ENCODE peak calls at places on chromosomes 16 and 17, in six cellular contexts. G, H, U, M, T and L are unnamed samples. For H3K36me3, the result is how much of the 10 kb centered on the place peaks cover.

GRCh38 chr17:21573961-21574610 is 118.2 kb upstream of the KCNJ18 start:
- DNase-seq in G (peak), H (peak), U (peak), M (peak), T (peak), L (peak)

GRCh38 chr17:49910094-49910857 is 58.7 kb upstream of the DLX4 start:
- DNase-seq in G (peak), H (no peak), U (no peak), M (peak), T (no peak), L (no peak)

GRCh38 chr17:17905036-17905320 is 67.2 kb downstream of the TOM1L2 start:
- DNase-seq in G (no peak), H (no peak), U (no peak), M (no peak), T (no peak), L (no peak)

GRCh38 chr17:16374129-16374528 is 6.8 kb upstream of the UBB start:
- DNase-seq in G (no peak), H (peak), U (no peak), M (no peak), T (no peak), L (no peak)

GRCh38 chr17:17557796-17558195 is 33.7 kb downstream of the PEMT start:
- DNase-seq in G (peak), H (no peak), U (no peak), M (peak), T (no peak), L (no peak)

GRCh38 chr16:55044366-55044975 is 113.8 kb downstream of the IRX5 start:
- DNase-seq in G (no peak), H (no peak), U (no peak), M (no peak), T (no peak), L (no peak)

GRCh38 chr17:82936768-82937171 is 96.9 kb upstream of the ZNF750 start:
- DNase-seq in G (peak), H (no peak), U (peak), M (no peak), T (no peak), L (no peak)

GRCh38 chr17:42683407-42684031 is 1.2 kb downstream of the CNTNAP1 start:
- DNase-seq in G (peak), H (peak), U (peak), M (peak), T (no peak), L (no peak)

GRCh38 chr17:3965123-3965800 is 1.0 kb upstream of the ATP2A3 start:
- DNase-seq in G (peak), H (no peak), U (no peak), M (peak), T (no peak), L (peak)

GRCh38 chr16:67675999-67676398 is 9.4 kb downstream of the C16orf86 start:
- DNase-seq in G (no peak), H (no peak), U (no peak), M (no peak), T (no peak), L (no peak)

GRCh38 chr17:67628580-67629013 is 89.1 kb upstream of the NOL11 start:
- DNase-seq in G (peak), H (no peak), U (no peak), M (peak), T (no peak), L (no peak)

GRCh38 chr17:14827394-14827793 is 437.7 kb downstream of the PMP22 start:
- DNase-seq in G (no peak), H (no peak), U (no peak), M (no peak), T (no peak), L (no peak)

GRCh38 chr16:58494981-58495860 is 4.7 kb upstream of the NDRG4 start:
- DNase-seq in G (peak), H (peak), U (peak), M (peak), T (peak), L (no peak)

GRCh38 chr17:53353919-53354351 is 468.8 kb upstream of the KIF2B start:
- DNase-seq in G (peak), H (no peak), U (no peak), M (peak), T (no peak), L (no peak)

GRCh38 chr16:88306860-88307545 is 75.8 kb upstream of the ZNF469 start:
- DNase-seq in G (no peak), H (peak), U (peak), M (peak), T (peak), L (no peak)

GRCh38 chr16:10682604-10683003 is 12.1 kb downstream of the TEKT5 start:
- DNase-seq in G (no peak), H (no peak), U (no peak), M (no peak), T (no peak), L (no peak)

GRCh38 chr17:39194089-39194984 is 3.1 kb downstream of the CACNB1 start:
- DNase-seq in G (no peak), H (peak), U (peak), M (peak), T (no peak), L (no peak)

GRCh38 chr16:73671102-73671501 is 623.2 kb upstream of the ZFHX3 start:
- DNase-seq in G (no peak), H (no peak), U (no peak), M (no peak), T (no peak), L (no peak)

GRCh38 chr16:19618876-19619275 is 63.4 kb downstream of the VPS35L start:
- DNase-seq in G (no peak), H (no peak), U (no peak), M (no peak), T (no peak), L (no peak)

GRCh38 chr17:71970312-71970711 is 150.5 kb upstream of the SOX9 start:
- DNase-seq in G (no peak), H (peak), U (no peak), M (no peak), T (no peak), L (no peak)

GRCh38 chr16:54459509-54460235 is 173.1 kb upstream of the IRX3 start:
- DNase-seq in G (no peak), H (no peak), U (no peak), M (no peak), T (no peak), L (no peak)

GRCh38 chr16:66311306-66311705 is 55.2 kb upstream of the CDH5 start:
- DNase-seq in G (no peak), H (no peak), U (no peak), M (no peak), T (no peak), L (no peak)

GRCh38 chr17:31392856-31393748 is 1.6 kb downstream of the RAB11FIP4 start:
- DNase-seq in G (peak), H (no peak), U (no peak), M (no peak), T (peak), L (peak)

GRCh38 chr16:53052519-53053501 is at the start of gene CHD9NB:
- DNase-seq in G (no peak), H (peak), U (no peak), M (peak), T (no peak), L (no peak)

GRCh38 chr16:709651-710499 is 4.3 kb upstream of the FBXL16 start:
- DNase-seq in G (no peak), H (peak), U (no peak), M (peak), T (no peak), L (no peak)

GRCh38 chr16:71542377-71542776 is 16.2 kb downstream of the CHST4 start:
- DNase-seq in G (peak), H (peak), U (no peak), M (peak), T (no peak), L (peak)

GRCh38 chr17:14784997-14785696 is 480.0 kb downstream of the PMP22 start:
- DNase-seq in G (no peak), H (no peak), U (no peak), M (no peak), T (no peak), L (no peak)

GRCh38 chr17:72560303-72561247 is 439.8 kb downstream of the SOX9 start:
- DNase-seq in G (peak), H (peak), U (no peak), M (peak), T (no peak), L (no peak)

GRCh38 chr17:77466140-77466539 is 325.4 kb downstream of the SEC14L1 start:
- DNase-seq in G (no peak), H (no peak), U (no peak), M (no peak), T (no peak), L (no peak)

GRCh38 chr17:43936434-43936833 is 5.8 kb downstream of the PPY start:
- DNase-seq in G (no peak), H (peak), U (no peak), M (no peak), T (no peak), L (no peak)

GRCh38 chr17:41539979-41540701 is 12.0 kb upstream of the KRT19 start:
- DNase-seq in G (no peak), H (no peak), U (no peak), M (no peak), T (no peak), L (no peak)

GRCh38 chr16:30766922-30767284 is 4.8 kb downstream of the RNF40 start:
- DNase-seq in G (no peak), H (no peak), U (no peak), M (no peak), T (no peak), L (no peak)

GRCh38 chr17:74690409-74690825 is 22.3 kb downstream of the CD300LF start:
- DNase-seq in G (no peak), H (no peak), U (no peak), M (peak), T (no peak), L (no peak)
- TF ChIP-seq CTCF in G (no peak), H (no peak), U (no peak), M (no peak), T (no peak), L (no peak)

GRCh38 chr17:386145-386876 is 33.7 kb upstream of the RPH3AL start:
- DNase-seq in G (peak), H (no peak), U (peak), M (peak), T (peak), L (peak)
- H3K36me3 ChIP-seq in G (under half), H (under half), U (under half), M (under half), T (under half), L (under half)

DNA sequence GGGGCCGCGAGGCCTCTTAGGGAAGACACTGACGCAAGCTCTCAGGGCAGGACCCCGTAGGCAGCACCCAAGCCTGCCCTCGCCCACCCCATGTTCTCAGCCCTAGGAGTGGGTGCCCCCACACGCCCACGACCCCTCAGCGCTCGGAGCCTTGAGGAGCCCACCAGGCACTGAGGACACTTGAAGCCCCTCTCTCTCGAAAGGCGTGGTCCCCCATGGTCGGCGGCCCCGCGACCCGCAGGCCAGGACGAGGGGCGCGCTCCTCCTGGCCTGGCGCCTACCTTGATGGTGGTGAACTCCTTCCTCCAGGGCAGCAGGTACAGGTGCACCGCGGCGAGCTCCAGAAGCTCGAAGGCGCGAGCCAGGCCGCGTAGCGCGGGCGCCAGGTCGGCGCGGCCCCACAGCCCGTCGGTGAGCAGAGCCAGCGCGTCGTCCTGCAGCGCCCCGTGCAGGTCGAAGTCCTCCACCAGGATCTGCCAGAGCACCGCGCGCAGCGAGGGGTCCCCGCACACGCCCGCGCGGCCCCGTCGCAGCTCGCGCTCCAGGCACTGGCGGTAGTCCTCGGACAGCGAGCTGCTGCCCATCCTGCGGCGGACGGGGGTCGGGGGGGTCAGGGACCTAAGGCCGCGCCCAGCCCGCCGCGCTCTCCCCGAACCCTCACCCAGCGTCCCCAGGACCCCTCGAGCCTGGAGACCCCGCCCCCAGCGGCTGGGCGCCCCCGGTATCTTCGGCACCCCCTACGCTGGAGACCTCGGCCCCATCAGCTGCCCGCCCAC is 668 bp downstream of the SPATA2L start:
- DNase-seq in G (peak), H (peak), U (peak), M (peak), T (peak), L (peak)
- TF ChIP-seq POLR2A in G (no peak), H (no peak), U (no peak), M (peak), T (no peak), L (peak)

GRCh38 chr17:32763855-32764439 is 113.0 kb downstream of the MYO1D start:
- DNase-seq in G (no peak), H (no peak), U (no peak), M (no peak), T (no peak), L (no peak)

GRCh38 chr17:32772453-32773025 is 104.4 kb downstream of the MYO1D start:
- DNase-seq in G (no peak), H (no peak), U (no peak), M (no peak), T (no peak), L (no peak)

GRCh38 chr17:32771396-32771795 is 105.5 kb downstream of the MYO1D start:
- DNase-seq in G (no peak), H (no peak), U (no peak), M (no peak), T (no peak), L (no peak)

GRCh38 chr17:32774286-32775084 is 102.4 kb downstream of the MYO1D start:
- DNase-seq in G (no peak), H (no peak), U (no peak), M (no peak), T (no peak), L (no peak)

DNA sequence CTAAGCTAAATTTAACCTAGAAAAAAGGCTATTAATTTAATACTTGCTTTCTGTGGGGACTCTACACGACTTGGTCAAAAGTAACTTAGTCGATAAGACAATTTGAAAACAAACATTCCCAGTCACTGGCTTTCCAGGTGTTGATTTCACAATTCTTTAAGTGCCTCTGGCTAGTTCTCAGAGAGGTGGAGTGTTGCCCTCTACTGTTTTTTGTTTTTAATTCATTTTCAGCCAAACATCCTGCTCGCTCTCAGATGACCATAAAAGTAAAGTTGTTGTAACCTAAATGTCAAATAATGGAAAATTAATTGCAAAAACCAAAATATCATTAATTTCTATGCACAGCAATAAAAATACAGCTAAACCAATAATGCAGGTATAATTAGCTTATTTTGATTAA is 107.1 kb downstream of the MYO1D start:
- DNase-seq in G (no peak), H (no peak), U (no peak), M (peak), T (no peak), L (no peak)
- TF ChIP-seq CTCF in G (no peak), H (no peak), U (no peak), M (peak), T (no peak), L (no peak)

GRCh38 chr16:27980076-27980775 is 83.3 kb downstream of the GSG1L start:
- DNase-seq in G (no peak), H (no peak), U (no peak), M (no peak), T (no peak), L (no peak)

GRCh38 chr16:27984121-27984520 is 79.4 kb downstream of the GSG1L start:
- DNase-seq in G (no peak), H (no peak), U (no peak), M (no peak), T (no peak), L (peak)

GRCh38 chr16:27983244-27983643 is 80.3 kb downstream of the GSG1L start:
- DNase-seq in G (no peak), H (no peak), U (no peak), M (no peak), T (no peak), L (no peak)

GRCh38 chr16:27980919-27981670 is 82.4 kb downstream of the GSG1L start:
- DNase-seq in G (no peak), H (no peak), U (no peak), M (no peak), T (no peak), L (peak)

GRCh38 chr16:27982184-27982583 is 81.3 kb downstream of the GSG1L start:
- DNase-seq in G (no peak), H (no peak), U (no peak), M (no peak), T (no peak), L (peak)
- H3K36me3 ChIP-seq in G (under half), H (under half), U (under half), M (under half), T (under half), L (under half)

GRCh38 chr16:84597518-84598390 is 20.1 kb downstream of the COTL1 start:
- DNase-seq in G (no peak), H (no peak), U (no peak), M (peak), T (no peak), L (peak)
- TF ChIP-seq POLR2A in G (no peak), H (no peak), U (no peak), M (no peak), T (no peak), L (no peak)